ENCODE peak calls at places on chromosome 2, in five cellular contexts. U is GM23338, Q is kidney tubule cell, O is activated B cell treated with CpG ODN at 0.5 μM for 24 hours, F is left ventricle myocardium superior. W is an unnamed sample.

GRCh38 chr2:206442854-206443734 is at the start of gene ADAM23:
- DNase-seq in Q (peak), O (peak), F (peak), U (peak), W (peak)

GRCh38 chr2:10949835-10950234 is 38.1 kb downstream of the KCNF1 start:
- DNase-seq in U (no peak), O (no peak), Q (no peak), F (no peak), W (no peak)

GRCh38 chr2:212901604-212902275 is 249.7 kb downstream of the IKZF2 start:
- DNase-seq in Q (no peak), O (no peak), F (no peak), U (no peak), W (no peak)

GRCh38 chr2:46200100-46200690 is 97.0 kb upstream of the EPAS1 start:
- DNase-seq in F (no peak), U (no peak), Q (no peak), O (no peak), W (no peak)

GRCh38 chr2:129849559-129850160 is 129.8 kb upstream of the RAB6C start:
- DNase-seq in U (peak), Q (peak), F (no peak), O (no peak), W (no peak)

GRCh38 chr2:101718993-101719571 is 21.6 kb downstream of the MAP4K4 start:
- DNase-seq in Q (peak), F (no peak), O (no peak), U (no peak), W (no peak)

GRCh38 chr2:40095003-40095402 is 315.9 kb upstream of the THUMPD2 start:
- DNase-seq in Q (peak), F (no peak), U (no peak), O (no peak), W (no peak)

GRCh38 chr2:29215739-29216608 is 100.8 kb downstream of the CLIP4 start:
- DNase-seq in F (no peak), Q (no peak), U (no peak), O (no peak), W (no peak)